ENCODE peak calls at places on chromosomes 16 and 17, in seven cellular contexts. E is SHP77, W is activated gamma-delta T cell treated with Interleukin-2 at 50 U/mL for 16 hours, U is T-helper 1 cell, K is dorsolateral prefrontal cortex, Z is hepatocyte, Y is left ventricle myocardium inferior. L is an unnamed sample.

GRCh38 chr16:9165601-9166220 is 74.3 kb downstream of the HAPSTR1 start:
- DNase-seq in E (no peak), W (no peak), U (no peak), K (no peak), Z (no peak), Y (no peak), L (no peak)

GRCh38 chr17:29613371-29613837 is 9.3 kb downstream of the CORO6 start:
- DNase-seq in E (no peak), W (peak; percentile 90), U (peak; percentile 90), K (peak; percentile 94), Z (peak; percentile 90), Y (peak; percentile 97), L (no peak)

GRCh38 chr16:23505180-23505665 is 5.1 kb downstream of the GGA2 start:
- DNase-seq in E (no peak), W (no peak), U (no peak), K (no peak), Z (no peak), Y (no peak), L (no peak)

GRCh38 chr17:39002991-39003715 is 36.0 kb upstream of the FBXO47 start:
- DNase-seq in E (no peak), W (peak; percentile 7), U (peak; percentile 27), K (no peak), Z (no peak), Y (peak; percentile 86), L (peak; percentile 82)

GRCh38 chr16:66798162-66798561 is 3.2 kb downstream of the TERB1 start:
- DNase-seq in E (no peak), W (no peak), U (no peak), K (no peak), Z (no peak), Y (no peak), L (no peak)

GRCh38 chr16:86672215-86672863 is 94.0 kb downstream of the FOXL1 start:
- DNase-seq in E (no peak), W (no peak), U (no peak), K (no peak), Z (no peak), Y (no peak), L (no peak)

GRCh38 chr17:19717411-19717908 is 1.1 kb upstream of the SLC47A2 start:
- DNase-seq in E (no peak), W (no peak), U (no peak), K (no peak), Z (no peak), Y (no peak), L (no peak)

GRCh38 chr16:77853125-77853524 is 64.8 kb downstream of the VAT1L start:
- DNase-seq in E (no peak), W (no peak), U (no peak), K (no peak), Z (no peak), Y (no peak), L (no peak)

GRCh38 chr16:50469744-50470301 is 78.4 kb upstream of the NKD1 start:
- DNase-seq in E (peak; percentile 85), W (no peak), U (no peak), K (peak; percentile 25), Z (no peak), Y (no peak), L (no peak)

GRCh38 chr16:4618645-4619418 is 4.1 kb upstream of the UBALD1 start:
- DNase-seq in E (peak; percentile 40), W (no peak), U (no peak), K (no peak), Z (no peak), Y (no peak), L (no peak)

GRCh38 chr17:9837551-9838471 is 12.1 kb downstream of the GLP2R start:
- DNase-seq in E (no peak), W (no peak), U (no peak), K (no peak), Z (peak; percentile 38), Y (peak; percentile 61), L (no peak)

GRCh38 chr17:142876-143784 is 5.8 kb downstream of the SCGB1C2 start:
- DNase-seq in E (no peak), W (no peak), U (no peak), K (peak; percentile 17), Z (no peak), Y (no peak), L (no peak)

GRCh38 chr17:28737770-28738679 is 5.8 kb upstream of the TRAF4 start:
- DNase-seq in E (no peak), W (no peak), U (no peak), K (no peak), Z (no peak), Y (no peak), L (no peak)

GRCh38 chr17:79160980-79161621 is 86.5 kb downstream of the ENGASE start:
- DNase-seq in E (peak; percentile 48), W (no peak), U (peak; percentile 81), K (no peak), Z (no peak), Y (no peak), L (no peak)

GRCh38 chr17:33120103-33120502 is 128.5 kb downstream of the SPACA3 start:
- DNase-seq in E (no peak), W (no peak), U (no peak), K (no peak), Z (peak; percentile 19), Y (no peak), L (no peak)

GRCh38 chr16:67207857-67208524 is 9.1 kb downstream of the ELMO3 start:
- DNase-seq in E (peak; percentile 8), W (no peak), U (no peak), K (no peak), Z (no peak), Y (no peak), L (no peak)

GRCh38 chr16:53626161-53626560 is 77.5 kb downstream of the RPGRIP1L start:
- DNase-seq in E (no peak), W (no peak), U (no peak), K (no peak), Z (no peak), Y (no peak), L (no peak)

GRCh38 chr17:14019186-14019956 is 49.9 kb upstream of the COX10 start:
- DNase-seq in E (no peak), W (no peak), U (peak; percentile 51), K (no peak), Z (no peak), Y (no peak), L (no peak)

GRCh38 chr16:1932050-1933028 is 10.7 kb downstream of the MSRB1 start:
- DNase-seq in E (peak; percentile 74), W (no peak), U (no peak), K (no peak), Z (peak; percentile 61), Y (no peak), L (peak; percentile 52)

GRCh38 chr17:20967776-20968175 is 75.0 kb downstream of the USP22 start:
- DNase-seq in E (peak; percentile 45), W (no peak), U (no peak), K (no peak), Z (no peak), Y (no peak), L (no peak)

GRCh38 chr17:61426482-61427304 is 25.5 kb upstream of the TBX4 start:
- DNase-seq in E (no peak), W (no peak), U (no peak), K (no peak), Z (no peak), Y (no peak), L (no peak)

GRCh38 chr17:47905221-47905733 is 9.2 kb downstream of the SP2 start:
- DNase-seq in E (no peak), W (no peak), U (no peak), K (peak; percentile 32), Z (no peak), Y (peak; percentile 81), L (no peak)

GRCh38 chr16:10835281-10835931 is 16.8 kb upstream of the TVP23A start:
- DNase-seq in E (no peak), W (no peak), U (peak; percentile 72), K (no peak), Z (no peak), Y (no peak), L (no peak)

GRCh38 chr16:28180660-28181556 is 30.9 kb downstream of the XPO6 start:
- DNase-seq in E (no peak), W (no peak), U (no peak), K (no peak), Z (no peak), Y (no peak), L (no peak)

GRCh38 chr17:67982034-67982640 is 14.1 kb downstream of the C17orf58 start:
- DNase-seq in E (no peak), W (no peak), U (no peak), K (no peak), Z (no peak), Y (no peak), L (no peak)

GRCh38 chr16:12470311-12471229 is 333.1 kb downstream of the CPPED1 start:
- DNase-seq in E (no peak), W (no peak), U (no peak), K (no peak), Z (no peak), Y (peak; percentile 75), L (no peak)

GRCh38 chr17:34163123-34163522 is 92.0 kb upstream of the CCL2 start:
- DNase-seq in E (no peak), W (no peak), U (no peak), K (no peak), Z (no peak), Y (no peak), L (no peak)

GRCh38 chr17:17090642-17091103 is 48.4 kb downstream of the MPRIP start:
- DNase-seq in E (no peak), W (no peak), U (no peak), K (no peak), Z (no peak), Y (no peak), L (peak; percentile 51)

GRCh38 chr16:66717112-66717675 is 20.7 kb upstream of the CMTM4 start:
- DNase-seq in E (peak; percentile 68), W (no peak), U (no peak), K (peak; percentile 37), Z (peak; percentile 54), Y (peak; percentile 27), L (peak; percentile 29)

L was measured in HT-29.